ENCODE peak calls at places on chromosomes 1 and 21, in nine cellular contexts. D is psoas muscle; J is Right ventricle myocardium inferior; Z is left cardiac atrium; M is stimulated activated naive CD8-positive, alpha-beta T cell treated with anti-CD3 and anti-CD28 coated beads, Interleukin-15, Interleukin-2, amounts not matched to agents 100 U/mL and 50 U/mL, for 24 hours; C is CD8-positive, alpha-beta T cell; L is stimulated activated naive B cell treated with anti-CD40 and anti-IgM and Interleukin-4, amounts not matched to agents 10 μg/mL and 1 μg/mL and 100 μg/mL, for 72 hours; X is HCT116; K is gastroesophageal sphincter. U is an unnamed sample.

GRCh38 chr1:39086386-39087108 is 60.4 kb downstream of the NDUFS5 start:
- ATAC-seq in D (no peak), J (peak), Z (peak), M (no peak), C (no peak), L (peak), X (no peak), K (peak), U (no peak)

GRCh38 chr1:202938287-202938925 is 11.4 kb upstream of the KLHL12 start:
- ATAC-seq in D (peak), J (no peak), Z (no peak), M (no peak), C (no peak), L (no peak), X (no peak), K (no peak), U (peak)

GRCh38 chr1:171486048-171486519 is 754 bp downstream of the PRRC2C start:
- ATAC-seq in D (peak), J (peak), Z (peak), M (peak), C (peak), L (peak), X (peak), K (peak), U (peak)

GRCh38 chr1:218351617-218352438 is 6.7 kb downstream of the TGFB2 start:
- ATAC-seq in D (no peak), J (peak), Z (peak), M (peak), C (peak), L (peak), X (peak), K (peak), U (peak)

GRCh38 chr1:31505884-31506497 is 70.3 kb upstream of the TINAGL1 start:
- ATAC-seq in D (no peak), J (no peak), Z (no peak), M (peak), C (peak), L (peak), X (no peak), K (no peak), U (no peak)

GRCh38 chr21:38538353-38538752 is 40.1 kb upstream of the ERG start:
- ATAC-seq in D (no peak), J (no peak), Z (no peak), M (no peak), C (no peak), L (no peak), X (no peak), K (no peak), U (no peak)

GRCh38 chr1:115838805-115839705 is 1.9 kb downstream of the NHLH2 start:
- ATAC-seq in D (peak), J (peak), Z (peak), M (no peak), C (no peak), L (no peak), X (no peak), K (peak), U (peak)

GRCh38 chr1:23617019-23617418 is 57.7 kb upstream of the ID3 start:
- ATAC-seq in D (no peak), J (no peak), Z (no peak), M (peak), C (no peak), L (no peak), X (no peak), K (no peak), U (no peak)

GRCh38 chr1:161921990-161922389 is 101.7 kb downstream of the OLFML2B start:
- ATAC-seq in D (no peak), J (no peak), Z (no peak), M (no peak), C (no peak), L (no peak), X (no peak), K (no peak), U (no peak)

GRCh38 chr1:225941220-225941948 is at the start of gene LEFTY2:
- ATAC-seq in D (no peak), J (peak), Z (peak), M (no peak), C (no peak), L (no peak), X (no peak), K (peak), U (no peak)

GRCh38 chr1:35573776-35574654 is 901 bp downstream of the TFAP2E start:
- ATAC-seq in D (peak), J (no peak), Z (no peak), M (no peak), C (no peak), L (no peak), X (peak), K (no peak), U (no peak)

GRCh38 chr1:209927466-209927865 is 10.6 kb upstream of the SYT14 start:
- ATAC-seq in D (no peak), J (no peak), Z (no peak), M (no peak), C (no peak), L (no peak), X (no peak), K (no peak), U (no peak)

U was measured in esophagus mucosa.